ENCODE peak calls at places on chromosomes 2 and 18, in four cellular contexts. One of them, this sample, is unnamed.

GRCh38 chr2:241558532-241559488 is at the start of gene BOK:
- DNase-seq in GM04504: no peak
- DNase-seq in WTC11: peak; percentile 88
- DNase-seq in AG04450: no peak
- DNase-seq in this sample: no peak

GRCh38 chr2:220434365-220434764 is 806.9 kb downstream of the SLC4A3 start:
- DNase-seq in GM04504: no peak
- DNase-seq in WTC11: no peak
- DNase-seq in AG04450: peak; percentile 65
- DNase-seq in this sample: peak; percentile 10

GRCh38 chr18:58671941-58672565 is 788 bp downstream of the MALT1 start:
- DNase-seq in GM04504: no peak
- DNase-seq in WTC11: no peak
- DNase-seq in AG04450: no peak
- DNase-seq in this sample: no peak

GRCh38 chr2:64204006-64204632 is 59.9 kb upstream of the PELI1 start:
- DNase-seq in GM04504: no peak
- DNase-seq in WTC11: no peak
- DNase-seq in AG04450: no peak
- DNase-seq in this sample: no peak

GRCh38 chr2:132845339-132845738 is 175.3 kb upstream of the LYPD1 start:
- DNase-seq in GM04504: no peak
- DNase-seq in WTC11: no peak
- DNase-seq in AG04450: no peak
- DNase-seq in this sample: no peak

GRCh38 chr2:43171789-43172188 is 54.6 kb downstream of the ZFP36L2 start:
- DNase-seq in GM04504: peak; percentile 42
- DNase-seq in WTC11: no peak
- DNase-seq in AG04450: no peak
- DNase-seq in this sample: no peak

GRCh38 chr2:168246072-168246482 is 1.3 kb downstream of the STK39 start:
- DNase-seq in GM04504: no peak
- DNase-seq in WTC11: no peak
- DNase-seq in AG04450: no peak
- DNase-seq in this sample: no peak

GRCh38 chr2:75605770-75606535 is 40.6 kb upstream of the MRPL19 start:
- DNase-seq in GM04504: peak; percentile 98
- DNase-seq in WTC11: no peak
- DNase-seq in AG04450: peak; percentile 93
- DNase-seq in this sample: peak; percentile 91

GRCh38 chr18:35953688-35954087 is 18.8 kb upstream of the RMP24 start:
- DNase-seq in GM04504: no peak
- DNase-seq in WTC11: no peak
- DNase-seq in AG04450: no peak
- DNase-seq in this sample: no peak

GRCh38 chr2:46117379-46117778 is 179.8 kb upstream of the EPAS1 start:
- DNase-seq in GM04504: no peak
- DNase-seq in WTC11: no peak
- DNase-seq in AG04450: no peak
- DNase-seq in this sample: no peak

GRCh38 chr2:156540706-156541105 is 104.5 kb downstream of the GPD2 start:
- DNase-seq in GM04504: peak; percentile 6
- DNase-seq in WTC11: no peak
- DNase-seq in AG04450: no peak
- DNase-seq in this sample: no peak

GRCh38 chr2:108139521-108139920 is 100.2 kb upstream of the SULT1C3 start:
- DNase-seq in GM04504: no peak
- DNase-seq in WTC11: no peak
- DNase-seq in AG04450: no peak
- DNase-seq in this sample: no peak

GRCh38 chr2:135694711-135695110 is 46.9 kb upstream of the UBXN4 start:
- DNase-seq in GM04504: no peak
- DNase-seq in WTC11: no peak
- DNase-seq in AG04450: no peak
- DNase-seq in this sample: no peak

GRCh38 chr2:42510191-42510929 is 16.6 kb upstream of the KCNG3 start:
- DNase-seq in GM04504: no peak
- DNase-seq in WTC11: no peak
- DNase-seq in AG04450: no peak
- DNase-seq in this sample: no peak

GRCh38 chr2:24708537-24709152 is 84.5 kb downstream of the PTRHD1 start:
- DNase-seq in GM04504: no peak
- DNase-seq in WTC11: no peak
- DNase-seq in AG04450: peak; percentile 23
- DNase-seq in this sample: no peak

GRCh38 chr2:232350804-232351685 is 27.5 kb upstream of the ALPP start:
- DNase-seq in GM04504: no peak
- DNase-seq in WTC11: peak; percentile 34
- DNase-seq in AG04450: no peak
- DNase-seq in this sample: no peak

GRCh38 chr2:165408191-165408590 is 61.3 kb upstream of the CSRNP3 start:
- DNase-seq in GM04504: peak; percentile 12
- DNase-seq in WTC11: no peak
- DNase-seq in AG04450: no peak
- DNase-seq in this sample: no peak

GRCh38 chr2:222547108-222547507 is 108.8 kb downstream of the FARSB start:
- DNase-seq in GM04504: no peak
- DNase-seq in WTC11: no peak
- DNase-seq in AG04450: no peak
- DNase-seq in this sample: no peak

GRCh38 chr2:105800036-105800755 is 55.5 kb downstream of the NCK2 start:
- DNase-seq in GM04504: no peak
- DNase-seq in WTC11: no peak
- DNase-seq in AG04450: no peak
- DNase-seq in this sample: peak; percentile 10

GRCh38 chr18:8011906-8012305 is 444.8 kb downstream of the PTPRM start:
- DNase-seq in GM04504: no peak
- DNase-seq in WTC11: peak; percentile 62
- DNase-seq in AG04450: no peak
- DNase-seq in this sample: no peak

This sample was measured in AG09319.